ENCODE peak calls at places on chromosome 6, in nine cellular contexts. R, C, I, T, X, K, J, N and E are unnamed samples.

GRCh38 chr6:154196333-154196732 is 157.3 kb downstream of the OPRM1 start:
- DNase-seq in R (no peak), C (no peak), I (no peak), T (no peak), X (no peak), K (no peak), J (no peak), N (no peak), E (no peak)

GRCh38 chr6:146191600-146191999 is 162.7 kb downstream of the GRM1 start:
- DNase-seq in R (no peak), C (no peak), I (no peak), T (no peak), X (no peak), K (no peak), J (no peak), N (no peak), E (no peak)

GRCh38 chr6:170166511-170167122 is 124.3 kb downstream of the DLL1 start:
- DNase-seq in R (no peak), C (no peak), I (no peak), T (no peak), X (no peak), K (no peak), J (no peak), N (no peak), E (no peak)

GRCh38 chr6:137637161-137637560 is 143.0 kb upstream of the OLIG3 start:
- DNase-seq in R (peak; percentile 63), C (peak; percentile 35), I (no peak), T (peak; percentile 91), X (peak; percentile 32), K (peak; percentile 13), J (no peak), N (no peak), E (peak; percentile 25)

GRCh38 chr6:150252714-150253444 is 110.0 kb downstream of the PPP1R14C start:
- DNase-seq in R (no peak), C (no peak), I (no peak), T (peak; percentile 26), X (no peak), K (no peak), J (no peak), N (no peak), E (peak; percentile 79)

GRCh38 chr6:73566954-73567591 is 46.2 kb upstream of the EEF1A1 start:
- DNase-seq in R (no peak), C (peak; percentile 91), I (peak; percentile 32), T (peak; percentile 35), X (no peak), K (peak; percentile 91), J (peak; percentile 86), N (peak; percentile 72), E (peak; percentile 44)

GRCh38 chr6:111242452-111242851 is 155.1 kb downstream of the SLC16A10 start:
- DNase-seq in R (no peak), C (peak; percentile 52), I (no peak), T (peak; percentile 82), X (no peak), K (no peak), J (no peak), N (no peak), E (no peak)

GRCh38 chr6:158770533-158770932 is 48.6 kb downstream of the EZR start:
- DNase-seq in R (no peak), C (no peak), I (no peak), T (no peak), X (no peak), K (no peak), J (peak; percentile 41), N (no peak), E (no peak)

DNA sequence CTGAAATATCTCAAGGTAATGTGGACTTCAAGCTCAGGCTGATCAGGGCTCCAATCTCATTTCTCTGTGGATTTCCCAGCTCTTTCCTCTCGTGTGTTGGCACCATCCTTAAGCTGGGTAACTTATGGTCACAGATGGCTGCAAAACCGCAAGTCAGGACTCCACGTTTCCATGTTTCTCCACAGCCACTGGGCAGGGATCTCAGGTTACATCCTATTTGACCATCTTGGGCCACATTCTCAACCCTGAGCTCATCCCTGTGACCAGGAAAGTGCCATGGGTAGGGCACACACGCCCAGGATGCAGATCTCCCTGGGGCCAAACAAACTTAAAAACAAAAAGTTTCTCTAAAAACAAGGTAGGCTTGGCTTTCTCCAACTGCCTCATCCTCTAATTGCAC is 15.4 kb downstream of the RPS6KA2 start:
- DNase-seq in R (no peak), C (no peak), I (no peak), T (no peak), X (no peak), K (no peak), J (no peak), N (no peak), E (no peak)
- H3K4me1 ChIP-seq in R (peaks cover 3% of the 10 kb centered on the region), C (no peaks in the 10 kb centered on the region), I (peaks cover 34% of the 10 kb centered on the region), T (peaks cover 36% of the 10 kb centered on the region), X (no peaks in the 10 kb centered on the region), K (no peaks in the 10 kb centered on the region), J (no peaks in the 10 kb centered on the region), N (peaks cover 7% of the 10 kb centered on the region), E (peaks cover 65% of the 10 kb centered on the region)

DNA sequence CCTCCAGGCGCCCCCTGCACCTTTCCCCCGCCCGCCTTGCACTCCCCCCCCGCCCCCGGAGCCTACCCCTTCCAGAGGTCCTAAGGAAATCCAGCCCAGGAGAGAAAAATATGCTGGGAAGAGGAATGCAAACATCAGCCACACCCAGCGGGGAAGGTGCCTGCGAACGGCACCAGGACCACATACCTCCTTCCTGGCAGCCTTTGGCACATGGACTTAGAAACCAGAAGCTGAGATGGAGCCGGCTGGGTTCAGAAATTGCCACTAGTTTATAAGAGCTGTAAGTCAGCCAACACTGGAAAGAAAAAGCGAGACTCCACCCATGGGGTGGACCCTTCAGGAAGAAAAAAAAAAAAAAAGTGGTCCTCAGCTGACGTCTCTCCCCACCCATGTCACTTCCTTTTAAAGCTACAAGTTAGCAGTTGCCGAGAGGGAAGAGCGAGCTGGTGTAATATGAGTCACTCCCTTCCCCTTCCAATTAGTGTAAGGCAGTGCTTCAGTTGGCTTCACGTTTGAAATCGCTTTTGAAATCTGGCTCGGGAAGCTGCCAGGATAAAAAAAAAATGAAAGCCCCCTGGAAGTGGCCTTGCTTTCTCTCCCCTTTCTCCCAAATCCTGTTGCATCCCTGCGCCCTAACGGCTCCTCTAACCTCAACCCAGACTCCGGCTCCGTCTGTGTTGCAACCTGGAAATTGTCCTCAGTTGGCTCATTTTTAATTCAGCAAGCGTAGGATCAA is at the start of gene AGPAT4:
- DNase-seq in R (peak; percentile 73), C (peak; percentile 85), I (peak; percentile 98), T (peak; percentile 98), X (peak; percentile 57), K (peak; percentile 72), J (peak; percentile 90), N (peak; percentile 70), E (peak; percentile 35)
- TF ChIP-seq POLR2A in R (no peak), C (no peak), I (peak; percentile 63), T (peak; percentile 96), X (peak; percentile 48), K (no peak), J (peak; percentile 19), N (no peak), E (no peak)

GRCh38 chr6:149033454-149034241 is 283.9 kb upstream of the TAB2 start:
- DNase-seq in R (no peak), C (no peak), I (no peak), T (no peak), X (no peak), K (no peak), J (no peak), N (no peak), E (no peak)

GRCh38 chr6:149031545-149032317 is 284.9 kb downstream of the UST start:
- DNase-seq in R (peak; percentile 69), C (peak; percentile 91), I (no peak), T (peak; percentile 85), X (no peak), K (peak; percentile 26), J (no peak), N (peak; percentile 90), E (no peak)

GRCh38 chr6:149032318-149032598 is 285.3 kb upstream of the TAB2 start:
- DNase-seq in R (no peak), C (no peak), I (no peak), T (no peak), X (no peak), K (no peak), J (no peak), N (no peak), E (no peak)

GRCh38 chr6:149035806-149036205 is 281.7 kb upstream of the TAB2 start:
- DNase-seq in R (no peak), C (no peak), I (no peak), T (no peak), X (no peak), K (no peak), J (no peak), N (no peak), E (no peak)

DNA sequence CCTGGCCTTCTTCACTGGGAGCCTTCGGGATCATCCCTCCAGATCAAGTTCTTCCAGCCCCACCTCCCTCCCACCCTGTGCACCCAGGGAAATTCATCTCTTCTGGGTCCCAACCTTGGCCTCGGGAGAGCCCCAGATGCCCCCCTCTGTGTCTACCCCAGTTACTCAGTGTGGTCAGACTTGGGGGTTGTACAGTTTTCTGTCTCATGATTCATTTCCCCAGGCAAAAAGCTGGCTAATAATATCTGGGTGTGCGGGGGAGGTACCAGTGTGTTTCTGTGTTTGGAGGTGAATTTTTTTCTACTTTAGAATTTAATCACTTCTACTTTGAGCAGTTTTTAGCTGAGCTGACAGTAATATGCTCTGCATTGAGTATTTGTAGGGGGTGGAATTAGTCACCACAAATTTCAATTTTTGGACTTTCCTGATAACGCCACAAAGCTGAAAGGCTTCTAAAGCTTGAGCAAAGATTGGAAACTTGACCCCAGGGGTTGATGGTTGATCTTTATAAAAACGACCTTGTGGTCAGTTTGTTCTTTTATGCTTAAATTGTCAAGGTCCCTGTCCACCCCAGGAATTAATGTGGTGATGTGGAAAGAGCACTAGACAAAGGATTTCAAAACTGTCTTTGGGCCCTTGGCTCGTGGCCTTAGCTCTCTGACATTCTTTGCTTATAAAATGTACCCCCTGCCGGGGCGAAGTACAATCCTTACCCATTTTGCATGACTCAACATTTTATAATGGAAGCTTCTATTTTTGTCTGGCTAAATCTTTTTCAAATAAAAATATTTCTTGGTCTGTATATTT is 284.7 kb upstream of the TAB2 start:
- DNase-seq in R (no peak), C (peak; percentile 83), I (no peak), T (peak; percentile 84), X (no peak), K (peak; percentile 42), J (no peak), N (peak; percentile 62), E (no peak)
- H3K4me3 ChIP-seq in R (no peak overlapping the region), C (peak overlapping the region; percentile 40), I (no peak overlapping the region), T (no peak overlapping the region), X (no peak overlapping the region), K (no peak overlapping the region), J (no peak overlapping the region), N (no peak overlapping the region), E (no peak overlapping the region)

GRCh38 chr6:56758120-56758519 is 115.4 kb upstream of the DST start:
- DNase-seq in R (no peak), C (no peak), I (no peak), T (no peak), X (no peak), K (no peak), J (no peak), N (no peak), E (no peak)

GRCh38 chr6:56757585-56757984 is 114.9 kb upstream of the DST start:
- DNase-seq in R (no peak), C (peak; percentile 72), I (peak; percentile 76), T (peak; percentile 71), X (peak; percentile 35), K (peak; percentile 58), J (peak; percentile 64), N (peak; percentile 24), E (no peak)

GRCh38 chr6:56759521-56759920 is 116.8 kb upstream of the DST start:
- DNase-seq in R (no peak), C (no peak), I (no peak), T (no peak), X (no peak), K (no peak), J (no peak), N (no peak), E (no peak)

GRCh38 chr6:56758553-56758952 is 115.9 kb upstream of the DST start:
- DNase-seq in R (no peak), C (no peak), I (no peak), T (no peak), X (no peak), K (no peak), J (no peak), N (no peak), E (no peak)

DNA sequence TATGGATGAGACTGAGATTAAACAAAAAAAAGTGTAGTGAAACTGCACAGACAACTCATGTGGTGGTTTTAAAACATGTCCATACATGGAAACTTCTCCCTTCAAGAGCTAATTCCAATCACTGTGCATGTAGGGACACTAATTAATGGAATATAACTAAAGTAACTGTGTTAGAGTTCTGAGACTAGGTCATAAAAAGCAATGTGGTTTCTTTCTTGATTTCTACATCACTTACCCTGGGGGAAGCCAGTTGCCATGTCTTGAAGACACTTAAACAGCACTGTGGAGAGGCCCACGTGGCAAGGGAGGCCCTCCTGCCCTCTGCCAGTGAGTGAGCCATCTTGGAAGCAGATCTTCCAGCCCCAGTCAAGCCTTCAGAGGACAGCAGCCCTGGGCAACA is 118.2 kb upstream of the DST start:
- DNase-seq in R (no peak), C (no peak), I (no peak), T (no peak), X (no peak), K (no peak), J (no peak), N (no peak), E (no peak)
- H3K4me1 ChIP-seq in R (no peaks in the 10 kb centered on the region), C (peaks cover 52% of the 10 kb centered on the region), I (no peaks in the 10 kb centered on the region), T (peaks cover 27% of the 10 kb centered on the region), X (no peaks in the 10 kb centered on the region), K (peaks cover 9% of the 10 kb centered on the region), J (no peaks in the 10 kb centered on the region), N (peaks cover 34% of the 10 kb centered on the region), E (peaks cover 75% of the 10 kb centered on the region)